ENCODE peak calls at places on chromosomes 6 and 20, in eight cellular contexts. G is testis, R is upper lobe of left lung, Y is right lobe of liver, Z is H1, W is lower leg skin, I is HCT116, H is tibial nerve. D is an unnamed sample.

GRCh38 chr20:46305331-46305972 is 2.8 kb downstream of the CDH22 start:
- DNase-seq in G (no peak), R (no peak), Y (no peak), Z (no peak), W (no peak), I (no peak), H (no peak), D (no peak)

GRCh38 chr6:55925292-55925691 is 49.9 kb upstream of the BMP5 start:
- DNase-seq in G (no peak), R (no peak), Y (no peak), Z (no peak), W (no peak), I (peak), H (no peak), D (no peak)

GRCh38 chr6:72748759-72749158 is 126.9 kb downstream of the KCNQ5 start:
- DNase-seq in G (no peak), R (no peak), Y (no peak), Z (no peak), W (no peak), I (no peak), H (no peak), D (no peak)

GRCh38 chr6:160634706-160635105 is 29.4 kb downstream of the LPA start:
- DNase-seq in G (no peak), R (peak), Y (peak), Z (no peak), W (no peak), I (no peak), H (no peak), D (no peak)

GRCh38 chr6:150363733-150364132 is 5.1 kb upstream of the IYD start:
- DNase-seq in G (no peak), R (no peak), Y (no peak), Z (no peak), W (no peak), I (no peak), H (no peak), D (peak)

GRCh38 chr6:108365488-108365887 is 70.6 kb downstream of the AFG1L start:
- DNase-seq in G (no peak), R (no peak), Y (no peak), Z (no peak), W (no peak), I (no peak), H (no peak), D (peak)

GRCh38 chr20:12965212-12965879 is 43.4 kb upstream of the SPTLC3 start:
- DNase-seq in G (no peak), R (no peak), Y (no peak), Z (no peak), W (no peak), I (no peak), H (no peak), D (no peak)

GRCh38 chr6:1449896-1450295 is 60.5 kb downstream of the FOXF2 start:
- DNase-seq in G (no peak), R (no peak), Y (no peak), Z (no peak), W (no peak), I (no peak), H (no peak), D (no peak)

GRCh38 chr6:17093692-17094091 is 8.2 kb upstream of the STMND1 start:
- DNase-seq in G (no peak), R (no peak), Y (no peak), Z (no peak), W (no peak), I (no peak), H (no peak), D (no peak)

GRCh38 chr6:16653226-16653625 is 108.0 kb downstream of the ATXN1 start:
- DNase-seq in G (no peak), R (no peak), Y (no peak), Z (no peak), W (no peak), I (no peak), H (no peak), D (no peak)

GRCh38 chr6:164151161-164151728 is 736.7 kb downstream of the QKI start:
- DNase-seq in G (peak), R (no peak), Y (no peak), Z (no peak), W (no peak), I (no peak), H (no peak), D (no peak)

GRCh38 chr6:37549186-37549957 is 49.7 kb upstream of the CCDC167 start:
- DNase-seq in G (no peak), R (no peak), Y (no peak), Z (no peak), W (no peak), I (no peak), H (no peak), D (no peak)

GRCh38 chr20:53080969-53081871 is 109.1 kb downstream of the TSHZ2 start:
- DNase-seq in G (no peak), R (peak), Y (peak), Z (no peak), W (no peak), I (no peak), H (no peak), D (no peak)

GRCh38 chr6:12186543-12186942 is 103.6 kb upstream of the EDN1 start:
- DNase-seq in G (no peak), R (no peak), Y (no peak), Z (no peak), W (no peak), I (no peak), H (no peak), D (no peak)

GRCh38 chr6:26501482-26501986 is 1.4 kb downstream of the BTN1A1 start:
- DNase-seq in G (peak), R (peak), Y (peak), Z (peak), W (peak), I (no peak), H (no peak), D (peak)

GRCh38 chr6:42984924-42985475 is 630 bp downstream of the PPP2R5D start:
- DNase-seq in G (peak), R (no peak), Y (no peak), Z (peak), W (no peak), I (no peak), H (no peak), D (peak)

GRCh38 chr6:17212541-17213371 is 68.4 kb upstream of the RBM24 start:
- DNase-seq in G (no peak), R (no peak), Y (no peak), Z (no peak), W (no peak), I (no peak), H (no peak), D (no peak)

GRCh38 chr6:85594197-85594930 is 706 bp upstream of the SNX14 start:
- DNase-seq in G (peak), R (no peak), Y (no peak), Z (no peak), W (no peak), I (no peak), H (no peak), D (peak)

GRCh38 chr6:87093651-87094050 is 1.3 kb downstream of the CGA start:
- DNase-seq in G (no peak), R (no peak), Y (no peak), Z (no peak), W (no peak), I (no peak), H (no peak), D (no peak)

GRCh38 chr6:115932481-115932880 is 128.2 kb downstream of the FRK start:
- DNase-seq in G (no peak), R (no peak), Y (no peak), Z (no peak), W (no peak), I (peak), H (no peak), D (no peak)

GRCh38 chr6:34172961-34173775 is 27.3 kb upstream of the GRM4 start:
- DNase-seq in G (no peak), R (peak), Y (no peak), Z (no peak), W (no peak), I (no peak), H (no peak), D (no peak)

GRCh38 chr20:17958326-17959256 is 10.0 kb downstream of the SNX5 start:
- DNase-seq in G (no peak), R (no peak), Y (no peak), Z (no peak), W (no peak), I (no peak), H (no peak), D (peak)

GRCh38 chr20:17959257-17959627 is 9.4 kb downstream of the SNX5 start:
- DNase-seq in G (no peak), R (no peak), Y (no peak), Z (no peak), W (no peak), I (no peak), H (no peak), D (no peak)

GRCh38 chr20:17963114-17963897 is 5.3 kb downstream of the SNX5 start:
- DNase-seq in G (no peak), R (no peak), Y (no peak), Z (no peak), W (no peak), I (no peak), H (no peak), D (no peak)

GRCh38 chr20:17961600-17961965 is 7.0 kb downstream of the SNX5 start:
- DNase-seq in G (no peak), R (no peak), Y (no peak), Z (no peak), W (no peak), I (no peak), H (no peak), D (no peak)

GRCh38 chr20:17960927-17961599 is 7.5 kb downstream of the SNX5 start:
- DNase-seq in G (peak), R (no peak), Y (no peak), Z (no peak), W (no peak), I (no peak), H (no peak), D (peak)
- TF ChIP-seq POLR2A in G (no peak), R (no peak), Y (no peak), Z (peak), W (no peak), I (no peak), H (no peak), D (no peak)

GRCh38 chr6:31834704-31835375 is 7.3 kb downstream of the HSPA1B start:
- DNase-seq in G (peak), R (peak), Y (peak), Z (peak), W (no peak), I (peak), H (peak), D (peak)

GRCh38 chr6:31837612-31838553 is 10.3 kb downstream of the HSPA1B start:
- DNase-seq in G (no peak), R (no peak), Y (no peak), Z (no peak), W (no peak), I (no peak), H (no peak), D (no peak)

GRCh38 chr6:31834367-31834703 is 6.8 kb downstream of the HSPA1B start:
- DNase-seq in G (peak), R (peak), Y (peak), Z (peak), W (peak), I (peak), H (peak), D (peak)

GRCh38 chr6:31836676-31837611 is 9.4 kb downstream of the HSPA1B start:
- DNase-seq in G (no peak), R (no peak), Y (no peak), Z (no peak), W (no peak), I (no peak), H (no peak), D (peak)

GRCh38 chr6:31836036-31836675 is 8.6 kb downstream of the HSPA1B start:
- DNase-seq in G (no peak), R (no peak), Y (no peak), Z (no peak), W (no peak), I (no peak), H (no peak), D (peak)
- TF ChIP-seq POLR2A in G (no peak), R (no peak), Y (no peak), Z (no peak), W (no peak), I (no peak), H (no peak), D (peak)

DNA sequence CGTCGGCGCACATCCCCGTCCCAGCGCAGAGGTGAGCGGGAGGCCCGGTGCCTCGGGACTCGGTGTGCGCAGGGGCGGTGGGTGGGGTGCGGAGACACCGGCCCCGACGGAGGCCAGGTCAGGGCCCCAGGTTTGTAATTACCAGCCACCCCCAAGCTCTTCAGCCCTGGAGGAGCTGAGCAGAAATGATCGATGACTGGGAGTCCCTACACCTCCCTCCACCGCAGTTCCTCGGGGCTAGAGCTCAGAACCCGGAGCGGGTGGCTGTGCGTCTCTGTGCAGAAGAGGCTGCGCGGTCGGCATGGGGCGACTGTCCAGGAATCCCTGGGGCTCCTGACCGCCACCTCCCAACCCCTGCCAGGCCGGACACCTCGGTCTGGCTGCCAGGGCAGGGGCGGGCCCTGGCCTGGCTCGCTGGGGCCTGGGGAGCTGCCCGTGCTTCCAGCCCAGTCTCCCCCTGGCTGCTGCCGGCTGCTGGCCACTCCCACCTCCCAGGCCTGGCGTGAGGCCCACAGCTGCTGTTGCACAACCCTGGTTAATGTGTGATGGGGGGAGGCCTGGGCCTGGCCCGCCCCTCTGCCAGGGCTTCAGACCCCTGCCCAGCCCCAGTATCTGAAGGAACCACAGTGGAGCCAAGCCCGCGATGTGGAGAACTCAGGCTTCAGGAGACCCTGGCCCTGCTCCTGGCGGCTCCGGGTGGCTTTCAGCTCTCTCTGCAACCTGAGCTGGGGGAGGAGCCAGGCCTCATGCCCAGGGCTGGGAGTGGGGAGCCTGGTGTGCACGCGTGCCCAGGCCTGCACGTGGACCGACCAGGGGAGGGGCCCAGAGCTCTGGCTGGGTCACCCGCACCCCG is 1.2 kb downstream of the SLC2A4RG start:
- DNase-seq in G (peak), R (peak), Y (peak), Z (peak), W (peak), I (peak), H (peak), D (peak)
- TF ChIP-seq POLR2A in G (no peak), R (no peak), Y (peak), Z (no peak), W (no peak), I (no peak), H (peak), D (peak)

GRCh38 chr6:40997256-40997957 is 41.6 kb downstream of the UNC5CL start:
- DNase-seq in G (peak), R (peak), Y (no peak), Z (peak), W (no peak), I (peak), H (no peak), D (no peak)

GRCh38 chr6:40999498-41000070 is 39.4 kb downstream of the UNC5CL start:
- DNase-seq in G (peak), R (peak), Y (peak), Z (peak), W (peak), I (peak), H (peak), D (peak)

GRCh38 chr6:41000248-41000647 is 38.8 kb downstream of the UNC5CL start:
- DNase-seq in G (no peak), R (peak), Y (no peak), Z (no peak), W (no peak), I (no peak), H (no peak), D (no peak)

GRCh38 chr6:40998661-40999060 is 40.4 kb downstream of the UNC5CL start:
- DNase-seq in G (no peak), R (no peak), Y (no peak), Z (no peak), W (peak), I (no peak), H (no peak), D (no peak)

GRCh38 chr6:41002168-41002567 is 36.9 kb downstream of the UNC5CL start:
- DNase-seq in G (no peak), R (no peak), Y (no peak), Z (no peak), W (no peak), I (no peak), H (no peak), D (no peak)
- TF ChIP-seq POLR2A in G (no peak), R (no peak), Y (no peak), Z (no peak), W (no peak), I (no peak), H (no peak), D (no peak)

DNA sequence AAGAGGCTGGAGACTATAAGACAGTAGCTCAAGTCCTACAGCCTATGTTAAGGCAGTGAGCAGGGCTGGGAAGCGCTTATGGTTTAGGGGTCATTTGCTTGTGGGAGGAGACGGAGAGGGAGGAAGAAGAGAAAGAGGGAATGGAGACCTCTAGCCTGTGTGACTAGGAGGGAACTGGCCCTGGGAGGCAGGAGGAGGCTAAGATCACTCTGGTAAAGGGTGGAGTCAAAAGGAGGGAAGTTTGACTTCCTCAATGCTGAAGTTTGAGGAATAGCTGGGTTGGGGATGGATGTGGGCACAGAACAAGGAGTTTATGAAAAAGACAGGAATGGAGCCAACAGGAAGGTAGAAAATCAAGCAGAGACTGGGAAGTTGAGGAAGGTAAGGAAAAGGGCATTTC is 6.4 kb upstream of the BACH2 start:
- DNase-seq in G (no peak), R (no peak), Y (no peak), Z (no peak), W (no peak), I (no peak), H (no peak), D (no peak)
- TF ChIP-seq POLR2A in G (no peak), R (no peak), Y (no peak), Z (no peak), W (no peak), I (no peak), H (no peak), D (no peak)

DNA sequence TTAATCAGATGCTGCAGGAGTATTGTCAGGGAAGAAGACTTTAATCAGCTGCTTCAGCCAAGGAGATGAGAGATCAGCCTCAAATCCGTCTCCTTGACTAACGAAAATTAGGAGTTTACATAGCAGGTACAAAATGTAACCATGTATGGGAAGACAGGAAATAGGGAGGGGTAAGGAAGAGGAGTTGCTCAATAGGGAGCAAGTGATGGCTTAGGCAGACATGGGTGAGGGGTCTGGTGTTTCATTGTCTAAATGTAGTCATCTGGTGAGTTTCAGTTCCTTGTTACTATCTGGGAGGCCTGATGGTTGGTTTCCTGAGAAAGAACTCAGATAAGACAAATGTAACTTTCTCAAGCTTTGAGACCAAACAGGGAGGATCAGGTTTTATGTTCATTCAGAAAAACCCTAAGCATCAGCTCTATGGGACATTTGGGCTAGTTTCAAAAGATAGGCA is 217.3 kb upstream of the SULF2 start:
- DNase-seq in G (no peak), R (no peak), Y (no peak), Z (no peak), W (no peak), I (no peak), H (no peak), D (no peak)
- TF ChIP-seq POLR2A in G (no peak), R (no peak), Y (no peak), Z (no peak), W (no peak), I (no peak), H (no peak), D (no peak)

DNA sequence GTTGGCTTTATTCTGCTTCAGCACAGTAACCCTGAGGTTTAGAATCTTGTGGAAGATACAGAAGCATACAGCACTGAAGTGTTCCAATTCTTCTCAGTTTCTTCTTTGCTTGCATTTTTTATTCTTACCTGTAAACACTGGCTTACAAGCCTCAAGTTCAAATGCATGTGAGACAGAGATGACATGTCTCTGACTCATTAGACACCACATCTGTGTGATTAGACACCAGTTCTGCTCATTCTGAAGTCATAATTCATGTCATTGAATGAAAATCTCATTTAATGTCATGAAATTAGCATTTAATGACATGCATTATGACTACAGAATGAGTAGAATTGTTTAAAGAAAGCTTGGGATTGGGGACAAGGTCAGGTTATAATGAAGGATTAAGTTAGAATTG is 5.8 kb downstream of the GZF1 start:
- DNase-seq in G (no peak), R (no peak), Y (no peak), Z (no peak), W (no peak), I (no peak), H (no peak), D (peak)
- TF ChIP-seq POLR2A in G (no peak), R (no peak), Y (no peak), Z (no peak), W (no peak), I (no peak), H (no peak), D (peak)